ENCODE peak calls at places on chromosomes 11 and 22, in six cellular contexts. V, P, A, Z, X and K are unnamed samples.

GRCh38 chr22:37604875-37605274 is 3.8 kb upstream of the GGA1 start:
- DNase-seq in Z (no peak), V (peak; percentile 86), P (no peak), X (peak; percentile 21), A (peak; percentile 43), K (no peak)

GRCh38 chr11:45298718-45299117 is 12.6 kb upstream of the SYT13 start:
- DNase-seq in X (no peak), Z (no peak), P (no peak), V (no peak), A (no peak), K (no peak)

GRCh38 chr11:10072142-10072541 is 221.9 kb downstream of the SBF2 start:
- DNase-seq in Z (peak; percentile 84), V (no peak), P (no peak), X (no peak), A (no peak), K (no peak)

GRCh38 chr11:57792870-57793269 is 31.3 kb downstream of the CTNND1 start:
- DNase-seq in Z (no peak), A (no peak), X (no peak), P (no peak), V (no peak), K (no peak)

GRCh38 chr11:125346565-125347260 is 149.4 kb downstream of the FEZ1 start:
- DNase-seq in A (no peak), X (no peak), P (no peak), Z (no peak), V (peak; percentile 53), K (no peak)

GRCh38 chr11:2295971-2296912 is 5.5 kb downstream of the C11orf21 start:
- DNase-seq in A (no peak), V (peak; percentile 58), P (no peak), X (no peak), Z (no peak), K (peak; percentile 10)

GRCh38 chr11:31725176-31725575 is 85.9 kb downstream of the PAX6 start:
- DNase-seq in Z (no peak), V (no peak), X (no peak), P (no peak), A (no peak), K (no peak)

GRCh38 chr22:50034126-50035081 is 21.8 kb upstream of the IL17REL start:
- DNase-seq in X (no peak), A (no peak), P (no peak), Z (peak; percentile 7), V (peak; percentile 61), K (no peak)

GRCh38 chr11:71433648-71434450 is 14.3 kb downstream of the DHCR7 start:
- DNase-seq in Z (peak; percentile 42), A (no peak), V (peak; percentile 53), P (no peak), X (no peak), K (peak; percentile 69)

GRCh38 chr22:31613904-31614296 is 48.1 kb downstream of the PISD start:
- DNase-seq in V (no peak), Z (no peak), X (no peak), A (no peak), P (no peak), K (no peak)

GRCh38 chr11:25562417-25562816 is 769.5 kb upstream of the ANO3 start:
- DNase-seq in V (no peak), A (no peak), Z (no peak), X (no peak), P (no peak), K (no peak)

GRCh38 chr11:113577356-113578163 is 102.4 kb upstream of the DRD2 start:
- DNase-seq in P (no peak), A (no peak), Z (no peak), X (no peak), V (no peak), K (no peak)

GRCh38 chr22:30830907-30831306 is 136.2 kb downstream of the OSBP2 start:
- DNase-seq in Z (peak; percentile 90), X (no peak), V (peak; percentile 4), A (no peak), P (peak; percentile 89), K (no peak)

GRCh38 chr11:103274025-103274424 is 164.8 kb downstream of the DYNC2H1 start:
- DNase-seq in Z (peak; percentile 6), V (no peak), X (no peak), A (no peak), P (no peak), K (no peak)

GRCh38 chr11:63905179-63905578 is 11.8 kb downstream of the RCOR2 start:
- DNase-seq in A (no peak), Z (no peak), P (no peak), X (no peak), V (no peak), K (no peak)

GRCh38 chr22:26273011-26273675 is 103.9 kb downstream of the SEZ6L start:
- DNase-seq in X (no peak), V (no peak), A (no peak), Z (no peak), P (no peak), K (no peak)

GRCh38 chr11:116244889-116245288 is 527.9 kb downstream of the BUD13 start:
- DNase-seq in V (no peak), X (no peak), A (no peak), P (no peak), Z (no peak), K (no peak)

GRCh38 chr11:10984742-10985141 is 126.9 kb upstream of the ZBED5 start:
- DNase-seq in Z (no peak), P (no peak), A (no peak), X (no peak), V (no peak), K (no peak)

GRCh38 chr11:34309970-34310369 is 47.8 kb downstream of the ABTB2 start:
- DNase-seq in A (no peak), P (no peak), X (no peak), V (no peak), Z (no peak), K (no peak)

GRCh38 chr11:125123947-125124633 is 12.7 kb upstream of the TMEM218 start:
- DNase-seq in V (peak; percentile 74), P (peak; percentile 35), Z (peak; percentile 70), A (peak; percentile 57), X (no peak), K (peak; percentile 80)

GRCh38 chr11:110818032-110818687 is 105.9 kb upstream of the ARHGAP20 start:
- DNase-seq in X (no peak), A (peak; percentile 12), Z (peak; percentile 76), V (no peak), P (no peak), K (no peak)

GRCh38 chr11:123195182-123196059 is at the start of gene CLMP:
- DNase-seq in V (no peak), X (no peak), Z (peak; percentile 72), P (no peak), A (peak; percentile 33), K (peak; percentile 46)

GRCh38 chr11:32991898-32992297 is 23.8 kb upstream of the DEPDC7 start:
- DNase-seq in A (no peak), Z (no peak), V (no peak), P (no peak), X (no peak), K (no peak)

GRCh38 chr22:49297871-49298721 is 529.6 kb downstream of the BRD1 start:
- DNase-seq in X (no peak), P (no peak), A (no peak), V (peak; percentile 53), Z (no peak), K (peak; percentile 10)

GRCh38 chr22:29147241-29147919 is 58.3 kb upstream of the EMID1 start:
- DNase-seq in Z (no peak), X (no peak), A (no peak), V (peak; percentile 44), P (no peak), K (no peak)

GRCh38 chr11:97033178-97033577 is 643.4 kb downstream of the JRKL start:
- DNase-seq in X (no peak), A (no peak), Z (no peak), V (no peak), P (no peak), K (no peak)